ENCODE peak calls at places on chromosomes 11 and 22, in four cellular contexts. T is HCT116; D is activated naive CD4-positive, alpha-beta T cell; A is dorsolateral prefrontal cortex. P is an unnamed sample.

GRCh38 chr22:49659281-49659923 is 168.3 kb downstream of the BRD1 start:
- DNase-seq in T (no peak), A (no peak), D (no peak), P (no peak)

GRCh38 chr22:29765905-29766631 is 739 bp downstream of the ZMAT5 start:
- DNase-seq in A (no peak), T (no peak), D (no peak), P (peak; percentile 48)

GRCh38 chr11:34208266-34209135 is 103.1 kb downstream of the NAT10 start:
- DNase-seq in D (no peak), T (no peak), A (no peak), P (no peak)

GRCh38 chr11:34583818-34584217 is 37.1 kb upstream of the EHF start:
- DNase-seq in A (no peak), D (no peak), T (no peak), P (no peak)

GRCh38 chr11:108975641-108976071 is 310.8 kb downstream of the DDX10 start:
- DNase-seq in D (no peak), A (no peak), T (no peak), P (no peak)

GRCh38 chr11:17693531-17693930 is 25.8 kb upstream of the MYOD1 start:
- DNase-seq in T (no peak), D (no peak), A (no peak), P (no peak)

GRCh38 chr11:13335319-13335718 is 57.7 kb downstream of the BMAL1 start:
- DNase-seq in T (no peak), D (peak; percentile 28), A (peak; percentile 60), P (peak; percentile 80)

GRCh38 chr22:41491379-41492100 is 22.6 kb downstream of the ACO2 start:
- DNase-seq in D (no peak), A (no peak), T (no peak), P (no peak)

GRCh38 chr11:63521896-63522295 is 14.7 kb upstream of the PLAAT4 start:
- DNase-seq in A (no peak), D (no peak), T (no peak), P (no peak)

GRCh38 chr11:288328-289144 is at the start of gene PGGHG:
- DNase-seq in D (no peak), T (no peak), A (no peak), P (peak; percentile 75)

GRCh38 chr11:86749376-86749775 is 51.0 kb upstream of the PRSS23 start:
- DNase-seq in D (no peak), A (no peak), T (no peak), P (no peak)

GRCh38 chr11:78209478-78209877 is 20.8 kb downstream of the USP35 start:
- DNase-seq in T (no peak), A (no peak), D (no peak), P (no peak)

GRCh38 chr11:132520199-132520598 is 1012.1 kb downstream of the OPCML start:
- DNase-seq in T (no peak), D (no peak), A (no peak), P (no peak)

GRCh38 chr11:9790703-9791102 is 126.8 kb downstream of the SWAP70 start:
- DNase-seq in D (no peak), T (no peak), A (no peak), P (no peak)

GRCh38 chr11:46537851-46538295 is 56.0 kb downstream of the AMBRA1 start:
- DNase-seq in A (peak; percentile 72), D (no peak), T (peak; percentile 68), P (peak; percentile 81)

GRCh38 chr22:17112491-17113042 is 8.6 kb downstream of the TMEM121B start:
- DNase-seq in A (no peak), D (no peak), T (no peak), P (no peak)

GRCh38 chr11:2579315-2580060 is 120.3 kb downstream of the KCNQ1OT1 start:
- DNase-seq in D (no peak), T (no peak), A (no peak), P (no peak)

GRCh38 chr11:68470304-68470811 is 9.8 kb downstream of the PPP6R3 start:
- DNase-seq in D (no peak), A (peak; percentile 57), T (no peak), P (no peak)

GRCh38 chr11:73241300-73241699 is 23.2 kb downstream of the P2RY2 start:
- DNase-seq in T (no peak), D (no peak), A (no peak), P (no peak)

GRCh38 chr22:22210375-22210774 is 34.2 kb upstream of the VPREB1 start:
- DNase-seq in T (peak; percentile 22), A (no peak), D (no peak), P (peak; percentile 64)

GRCh38 chr11:126267650-126268049 is 1.0 kb downstream of the SRPRA start:
- DNase-seq in T (no peak), D (no peak), A (no peak), P (no peak)